ENCODE peak calls at places on chromosome 5, in five cellular contexts. One of them, this sample, is unnamed.

GRCh38 chr5:79077680-79078365 is 8.3 kb downstream of the BHMT2 start:
- DNase-seq in AG09309: no peak
- DNase-seq in neural crest cell: no peak
- DNase-seq in natural killer cell: no peak
- DNase-seq in nephron progenitor cell: no peak
- DNase-seq in this sample: no peak

GRCh38 chr5:153523831-153524230 is 33.4 kb downstream of the GRIA1 start:
- DNase-seq in AG09309: peak; percentile 45
- DNase-seq in neural crest cell: no peak
- DNase-seq in natural killer cell: no peak
- DNase-seq in nephron progenitor cell: no peak
- DNase-seq in this sample: no peak

GRCh38 chr5:68405026-68405684 is 189.6 kb downstream of the PIK3R1 start:
- DNase-seq in AG09309: no peak
- DNase-seq in neural crest cell: no peak
- DNase-seq in natural killer cell: no peak
- DNase-seq in nephron progenitor cell: no peak
- DNase-seq in this sample: no peak

GRCh38 chr5:62299600-62299999 is 6.4 kb upstream of the KIF2A start:
- DNase-seq in AG09309: no peak
- DNase-seq in neural crest cell: no peak
- DNase-seq in natural killer cell: no peak
- DNase-seq in nephron progenitor cell: no peak
- DNase-seq in this sample: no peak

GRCh38 chr5:20959347-20959746 is 971.3 kb upstream of the CDH18 start:
- DNase-seq in AG09309: no peak
- DNase-seq in neural crest cell: no peak
- DNase-seq in natural killer cell: no peak
- DNase-seq in nephron progenitor cell: no peak
- DNase-seq in this sample: no peak

GRCh38 chr5:63919763-63920478 is 42.3 kb downstream of the HTR1A start:
- DNase-seq in AG09309: no peak
- DNase-seq in neural crest cell: no peak
- DNase-seq in natural killer cell: no peak
- DNase-seq in nephron progenitor cell: no peak
- DNase-seq in this sample: no peak

GRCh38 chr5:126390056-126390455 is 33.2 kb upstream of the GRAMD2B start:
- DNase-seq in AG09309: no peak
- DNase-seq in neural crest cell: no peak
- DNase-seq in natural killer cell: no peak
- DNase-seq in nephron progenitor cell: no peak
- DNase-seq in this sample: no peak

GRCh38 chr5:127280494-127281220 is 9.9 kb upstream of the MEGF10 start:
- DNase-seq in AG09309: no peak
- DNase-seq in neural crest cell: peak; percentile 16
- DNase-seq in natural killer cell: no peak
- DNase-seq in nephron progenitor cell: no peak
- DNase-seq in this sample: no peak

GRCh38 chr5:140576776-140577201 is 12.2 kb downstream of the SLC35A4 start:
- DNase-seq in AG09309: no peak
- DNase-seq in neural crest cell: no peak
- DNase-seq in natural killer cell: no peak
- DNase-seq in nephron progenitor cell: no peak
- DNase-seq in this sample: no peak

GRCh38 chr5:150505041-150505511 is 2.9 kb upstream of the NDST1 start:
- DNase-seq in AG09309: no peak
- DNase-seq in neural crest cell: no peak
- DNase-seq in natural killer cell: no peak
- DNase-seq in nephron progenitor cell: no peak
- DNase-seq in this sample: no peak

GRCh38 chr5:172973931-172974330 is 9.6 kb upstream of the ATP6V0E1 start:
- DNase-seq in AG09309: no peak
- DNase-seq in neural crest cell: no peak
- DNase-seq in natural killer cell: no peak
- DNase-seq in nephron progenitor cell: no peak
- DNase-seq in this sample: no peak

GRCh38 chr5:104265531-104266130 is 703.0 kb upstream of the NUDT12 start:
- DNase-seq in AG09309: no peak
- DNase-seq in neural crest cell: no peak
- DNase-seq in natural killer cell: no peak
- DNase-seq in nephron progenitor cell: no peak
- DNase-seq in this sample: no peak

GRCh38 chr5:74465724-74466123 is 174.8 kb downstream of the ENC1 start:
- DNase-seq in AG09309: no peak
- DNase-seq in neural crest cell: no peak
- DNase-seq in natural killer cell: no peak
- DNase-seq in nephron progenitor cell: no peak
- DNase-seq in this sample: no peak

GRCh38 chr5:65481171-65481575 is 547 bp downstream of the ADAMTS6 start:
- DNase-seq in AG09309: no peak
- DNase-seq in neural crest cell: no peak
- DNase-seq in natural killer cell: no peak
- DNase-seq in nephron progenitor cell: no peak
- DNase-seq in this sample: no peak

GRCh38 chr5:463952-464351 is 21.0 kb downstream of the EXOC3 start:
- DNase-seq in AG09309: no peak
- DNase-seq in neural crest cell: no peak
- DNase-seq in natural killer cell: no peak
- DNase-seq in nephron progenitor cell: no peak
- DNase-seq in this sample: no peak

GRCh38 chr5:146877783-146878470 is 630 bp downstream of the PPP2R2B start:
- DNase-seq in AG09309: no peak
- DNase-seq in neural crest cell: peak; percentile 12
- DNase-seq in natural killer cell: peak; percentile 44
- DNase-seq in nephron progenitor cell: peak; percentile 70
- DNase-seq in this sample: no peak

GRCh38 chr5:124136609-124137008 is 609.8 kb downstream of the ZNF608 start:
- DNase-seq in AG09309: no peak
- DNase-seq in neural crest cell: no peak
- DNase-seq in natural killer cell: no peak
- DNase-seq in nephron progenitor cell: no peak
- DNase-seq in this sample: no peak

GRCh38 chr5:9376363-9377117 is 169.3 kb downstream of the SEMA5A start:
- DNase-seq in AG09309: no peak
- DNase-seq in neural crest cell: no peak
- DNase-seq in natural killer cell: no peak
- DNase-seq in nephron progenitor cell: no peak
- DNase-seq in this sample: no peak

GRCh38 chr5:63240063-63240755 is 661.6 kb downstream of the LRRC70 start:
- DNase-seq in AG09309: no peak
- DNase-seq in neural crest cell: no peak
- DNase-seq in natural killer cell: no peak
- DNase-seq in nephron progenitor cell: no peak
- DNase-seq in this sample: no peak

GRCh38 chr5:170892201-170892600 is 30.4 kb downstream of the RANBP17 start:
- DNase-seq in AG09309: no peak
- DNase-seq in neural crest cell: no peak
- DNase-seq in natural killer cell: no peak
- DNase-seq in nephron progenitor cell: no peak
- DNase-seq in this sample: no peak

GRCh38 chr5:74798977-74799911 is 32.2 kb downstream of the NSA2 start:
- DNase-seq in AG09309: no peak
- DNase-seq in neural crest cell: no peak
- DNase-seq in natural killer cell: no peak
- DNase-seq in nephron progenitor cell: no peak
- DNase-seq in this sample: no peak

GRCh38 chr5:147733075-147733474 is 49.5 kb downstream of the JAKMIP2 start:
- DNase-seq in AG09309: no peak
- DNase-seq in neural crest cell: no peak
- DNase-seq in natural killer cell: no peak
- DNase-seq in nephron progenitor cell: no peak
- DNase-seq in this sample: no peak

GRCh38 chr5:173567548-173567947 is 48.9 kb downstream of the BOD1 start:
- DNase-seq in AG09309: no peak
- DNase-seq in neural crest cell: no peak
- DNase-seq in natural killer cell: no peak
- DNase-seq in nephron progenitor cell: no peak
- DNase-seq in this sample: no peak

GRCh38 chr5:175550055-175550660 is 71.8 kb downstream of the SFXN1 start:
- DNase-seq in AG09309: no peak
- DNase-seq in neural crest cell: no peak
- DNase-seq in natural killer cell: no peak
- DNase-seq in nephron progenitor cell: no peak
- DNase-seq in this sample: no peak

GRCh38 chr5:109403469-109403868 is 6.3 kb downstream of the PJA2 start:
- DNase-seq in AG09309: no peak
- DNase-seq in neural crest cell: no peak
- DNase-seq in natural killer cell: no peak
- DNase-seq in nephron progenitor cell: no peak
- DNase-seq in this sample: no peak

GRCh38 chr5:119814655-119815054 is 185.3 kb downstream of the FAM170A start:
- DNase-seq in AG09309: no peak
- DNase-seq in neural crest cell: no peak
- DNase-seq in natural killer cell: no peak
- DNase-seq in nephron progenitor cell: no peak
- DNase-seq in this sample: no peak

GRCh38 chr5:119816055-119816454 is 186.7 kb downstream of the FAM170A start:
- DNase-seq in AG09309: no peak
- DNase-seq in neural crest cell: no peak
- DNase-seq in natural killer cell: no peak
- DNase-seq in nephron progenitor cell: no peak
- DNase-seq in this sample: no peak

DNA sequence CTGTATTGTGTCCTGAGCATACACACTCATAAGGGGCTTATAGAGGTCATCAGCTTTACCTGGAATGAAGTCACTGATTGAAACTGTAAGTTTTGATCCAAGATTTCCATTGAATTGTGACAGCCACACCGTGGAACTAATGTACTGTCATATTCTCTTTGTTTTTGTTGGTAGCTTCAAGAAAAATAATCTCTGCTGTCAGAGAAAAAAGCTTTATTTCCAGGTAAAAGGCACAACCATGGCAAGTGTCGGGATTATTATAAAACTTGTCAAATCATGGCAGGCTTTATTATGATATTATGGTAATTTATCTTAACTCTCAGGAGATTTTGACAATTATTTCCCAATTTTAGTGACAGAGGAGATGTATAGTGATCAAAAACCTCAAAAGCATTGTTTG is 191.2 kb downstream of the FAM170A start:
- DNase-seq in AG09309: no peak
- DNase-seq in neural crest cell: no peak
- DNase-seq in natural killer cell: no peak
- DNase-seq in nephron progenitor cell: no peak
- DNase-seq in this sample: no peak
- TF ChIP-seq CTCF in AG09309: no peak
- TF ChIP-seq CTCF in neural crest cell: no peak
- TF ChIP-seq CTCF in natural killer cell: no peak
- TF ChIP-seq CTCF in nephron progenitor cell: no peak
- TF ChIP-seq CTCF in this sample: no peak

DNA sequence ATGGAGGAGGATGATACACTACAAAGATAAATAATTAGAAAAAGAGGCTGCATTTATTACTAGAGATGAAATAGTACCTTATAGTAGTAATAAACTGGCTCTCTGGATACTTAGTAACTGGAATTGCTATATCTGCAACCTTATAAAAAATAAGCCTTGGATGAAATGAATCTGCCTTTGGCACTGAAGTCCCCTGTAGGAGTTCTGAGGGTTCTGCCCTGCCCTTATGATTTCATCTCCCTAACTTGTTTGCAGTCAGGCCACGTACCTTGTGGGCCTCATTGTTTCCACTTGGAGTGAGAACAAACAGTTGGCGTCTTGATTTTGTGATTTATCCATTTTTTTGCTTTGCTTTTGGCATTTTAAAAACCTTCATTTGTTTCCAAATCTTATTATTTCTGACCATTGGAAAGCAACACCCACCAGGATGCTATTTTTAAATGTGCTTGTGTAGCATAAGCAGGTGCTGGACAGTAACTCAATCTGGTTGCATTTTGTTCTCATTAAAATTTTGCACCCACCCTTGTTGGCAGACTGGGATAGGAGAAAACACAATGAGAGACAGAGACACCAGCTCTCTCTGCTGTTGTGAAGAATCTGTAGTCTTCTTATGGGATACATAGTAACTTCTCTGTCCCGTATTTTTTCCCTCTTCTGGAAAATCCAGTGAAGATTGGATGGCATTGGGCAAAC is 518.9 kb upstream of the SGCD start:
- DNase-seq in AG09309: no peak
- DNase-seq in neural crest cell: no peak
- DNase-seq in natural killer cell: no peak
- DNase-seq in nephron progenitor cell: no peak
- DNase-seq in this sample: no peak
- TF ChIP-seq CTCF in AG09309: no peak
- TF ChIP-seq CTCF in neural crest cell: no peak
- TF ChIP-seq CTCF in natural killer cell: no peak
- TF ChIP-seq CTCF in nephron progenitor cell: no peak
- TF ChIP-seq CTCF in this sample: no peak

GRCh38 chr5:52356311-52356918 is 431.3 kb upstream of the ITGA1 start:
- DNase-seq in AG09309: no peak
- DNase-seq in neural crest cell: no peak
- DNase-seq in natural killer cell: no peak
- DNase-seq in nephron progenitor cell: no peak
- DNase-seq in this sample: no peak
- TF ChIP-seq CTCF in AG09309: peak; percentile 41
- TF ChIP-seq CTCF in neural crest cell: peak; percentile 80
- TF ChIP-seq CTCF in natural killer cell: no peak
- TF ChIP-seq CTCF in nephron progenitor cell: peak; percentile 82
- TF ChIP-seq CTCF in this sample: peak; percentile 82

GRCh38 chr5:123120197-123120596 is 31.2 kb downstream of the PRDM6 start:
- DNase-seq in AG09309: no peak
- DNase-seq in neural crest cell: no peak
- DNase-seq in natural killer cell: no peak
- DNase-seq in nephron progenitor cell: no peak
- DNase-seq in this sample: no peak

GRCh38 chr5:123116757-123117156 is 27.7 kb downstream of the PRDM6 start:
- DNase-seq in AG09309: no peak
- DNase-seq in neural crest cell: no peak
- DNase-seq in natural killer cell: no peak
- DNase-seq in nephron progenitor cell: no peak
- DNase-seq in this sample: no peak

GRCh38 chr5:123122273-123122672 is 33.2 kb downstream of the PRDM6 start:
- DNase-seq in AG09309: no peak
- DNase-seq in neural crest cell: no peak
- DNase-seq in natural killer cell: no peak
- DNase-seq in nephron progenitor cell: no peak
- DNase-seq in this sample: no peak

GRCh38 chr5:123117989-123118388 is 28.9 kb downstream of the PRDM6 start:
- DNase-seq in AG09309: no peak
- DNase-seq in neural crest cell: no peak
- DNase-seq in natural killer cell: no peak
- DNase-seq in nephron progenitor cell: no peak
- DNase-seq in this sample: no peak

DNA sequence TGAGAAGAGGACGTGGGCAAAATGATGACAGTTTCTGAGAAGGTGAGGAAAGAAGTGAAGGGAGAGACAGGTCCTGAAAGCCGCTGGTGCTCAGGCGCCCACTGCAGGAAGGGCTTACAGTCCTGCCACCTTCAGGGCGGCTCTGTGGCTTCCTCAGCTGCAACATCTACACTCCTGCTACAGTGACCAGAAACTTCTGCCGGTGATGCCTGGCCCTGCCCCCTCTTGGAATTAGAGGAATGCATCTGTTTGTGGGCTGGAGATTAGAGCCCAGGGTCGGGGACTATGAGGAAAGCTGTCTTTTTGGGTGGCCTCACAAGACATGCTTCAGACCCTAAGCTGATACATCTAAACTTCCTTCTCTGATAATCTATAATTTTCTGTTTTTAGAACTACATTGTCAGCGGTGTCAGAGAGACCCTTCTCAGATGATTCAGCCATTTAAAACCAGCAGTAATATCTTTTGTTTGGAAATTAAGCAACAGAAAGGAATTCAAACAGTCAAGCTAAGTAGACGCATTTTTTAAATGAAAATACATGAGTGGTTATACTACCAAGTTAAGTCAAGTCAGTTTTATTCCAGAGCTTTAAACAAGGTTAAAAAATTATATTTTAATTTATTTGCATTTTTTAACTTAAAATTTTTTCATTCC is 30.4 kb downstream of the PRDM6 start:
- DNase-seq in AG09309: peak; percentile 13
- DNase-seq in neural crest cell: no peak
- DNase-seq in natural killer cell: no peak
- DNase-seq in nephron progenitor cell: peak; percentile 42
- DNase-seq in this sample: no peak
- TF ChIP-seq CTCF in AG09309: no peak
- TF ChIP-seq CTCF in neural crest cell: no peak
- TF ChIP-seq CTCF in natural killer cell: no peak
- TF ChIP-seq CTCF in nephron progenitor cell: no peak
- TF ChIP-seq CTCF in this sample: no peak

This sample was measured in type B pancreatic cell.